ENCODE peak calls at places on chromosomes 3 and 15, in seven cellular contexts. O, W, A, R, I, L and D are unnamed samples.

GRCh38 chr3:5295191-5295690 is 107.7 kb downstream of the EDEM1 start:
- DNase-seq in O (no peak), W (no peak), A (no peak), R (no peak), I (no peak), L (no peak), D (no peak)

GRCh38 chr15:65408370-65409283 is 14.1 kb downstream of the IGDCC4 start:
- DNase-seq in O (no peak), W (peak; percentile 77), A (no peak), R (no peak), I (no peak), L (no peak), D (no peak)

GRCh38 chr3:11477286-11477935 is 166.3 kb downstream of the VGLL4 start:
- DNase-seq in O (no peak), W (peak; percentile 81), A (peak; percentile 72), R (peak; percentile 56), I (no peak), L (peak; percentile 68), D (peak; percentile 55)

GRCh38 chr15:69758291-69758771 is 305.7 kb downstream of the RPLP1 start:
- DNase-seq in O (peak; percentile 56), W (peak; percentile 62), A (no peak), R (no peak), I (no peak), L (no peak), D (no peak)

GRCh38 chr15:71485094-71485693 is 325.2 kb upstream of the NR2E3 start:
- DNase-seq in O (no peak), W (peak; percentile 15), A (no peak), R (no peak), I (no peak), L (no peak), D (no peak)

GRCh38 chr15:99555089-99555488 is 10.7 kb upstream of the MEF2A start:
- DNase-seq in O (no peak), W (no peak), A (no peak), R (no peak), I (no peak), L (no peak), D (no peak)

GRCh38 chr3:50655009-50655830 is 19.5 kb upstream of the DOCK3 start:
- DNase-seq in O (no peak), W (no peak), A (no peak), R (no peak), I (peak; percentile 34), L (no peak), D (no peak)

GRCh38 chr3:108441081-108441507 is 69.3 kb downstream of the MYH15 start:
- DNase-seq in O (no peak), W (peak; percentile 18), A (no peak), R (no peak), I (no peak), L (no peak), D (no peak)

GRCh38 chr3:192417559-192418055 is 309.7 kb downstream of the FGF12 start:
- DNase-seq in O (no peak), W (no peak), A (no peak), R (no peak), I (no peak), L (no peak), D (no peak)

GRCh38 chr15:70358011-70358819 is 260.5 kb upstream of the TLE3 start:
- DNase-seq in O (no peak), W (no peak), A (no peak), R (no peak), I (peak; percentile 45), L (no peak), D (no peak)

GRCh38 chr15:90956551-90957104 is 1.9 kb downstream of the RCCD1 start:
- DNase-seq in O (peak; percentile 31), W (peak; percentile 75), A (peak; percentile 87), R (peak; percentile 72), I (peak; percentile 89), L (no peak), D (no peak)

GRCh38 chr3:175590745-175591144 is 731.6 kb downstream of the NAALADL2 start:
- DNase-seq in O (no peak), W (no peak), A (no peak), R (no peak), I (no peak), L (no peak), D (no peak)

GRCh38 chr3:142947352-142947751 is 16.1 kb downstream of the PAQR9 start:
- DNase-seq in O (no peak), W (no peak), A (no peak), R (no peak), I (peak; percentile 61), L (no peak), D (no peak)

GRCh38 chr3:152738656-152739055 is 96.3 kb upstream of the P2RY1 start:
- DNase-seq in O (no peak), W (peak; percentile 39), A (no peak), R (no peak), I (no peak), L (no peak), D (no peak)

GRCh38 chr3:100647171-100647570 is 37.8 kb downstream of the ADGRG7 start:
- DNase-seq in O (no peak), W (no peak), A (no peak), R (no peak), I (no peak), L (no peak), D (no peak)

GRCh38 chr3:100645913-100646312 is 36.5 kb downstream of the ADGRG7 start:
- DNase-seq in O (no peak), W (no peak), A (no peak), R (no peak), I (no peak), L (no peak), D (no peak)

GRCh38 chr3:100647673-100648072 is 38.3 kb downstream of the ADGRG7 start:
- DNase-seq in O (no peak), W (no peak), A (no peak), R (no peak), I (no peak), L (no peak), D (no peak)

GRCh38 chr3:100653731-100654309 is 44.4 kb downstream of the ADGRG7 start:
- DNase-seq in O (no peak), W (no peak), A (no peak), R (no peak), I (no peak), L (no peak), D (no peak)

DNA sequence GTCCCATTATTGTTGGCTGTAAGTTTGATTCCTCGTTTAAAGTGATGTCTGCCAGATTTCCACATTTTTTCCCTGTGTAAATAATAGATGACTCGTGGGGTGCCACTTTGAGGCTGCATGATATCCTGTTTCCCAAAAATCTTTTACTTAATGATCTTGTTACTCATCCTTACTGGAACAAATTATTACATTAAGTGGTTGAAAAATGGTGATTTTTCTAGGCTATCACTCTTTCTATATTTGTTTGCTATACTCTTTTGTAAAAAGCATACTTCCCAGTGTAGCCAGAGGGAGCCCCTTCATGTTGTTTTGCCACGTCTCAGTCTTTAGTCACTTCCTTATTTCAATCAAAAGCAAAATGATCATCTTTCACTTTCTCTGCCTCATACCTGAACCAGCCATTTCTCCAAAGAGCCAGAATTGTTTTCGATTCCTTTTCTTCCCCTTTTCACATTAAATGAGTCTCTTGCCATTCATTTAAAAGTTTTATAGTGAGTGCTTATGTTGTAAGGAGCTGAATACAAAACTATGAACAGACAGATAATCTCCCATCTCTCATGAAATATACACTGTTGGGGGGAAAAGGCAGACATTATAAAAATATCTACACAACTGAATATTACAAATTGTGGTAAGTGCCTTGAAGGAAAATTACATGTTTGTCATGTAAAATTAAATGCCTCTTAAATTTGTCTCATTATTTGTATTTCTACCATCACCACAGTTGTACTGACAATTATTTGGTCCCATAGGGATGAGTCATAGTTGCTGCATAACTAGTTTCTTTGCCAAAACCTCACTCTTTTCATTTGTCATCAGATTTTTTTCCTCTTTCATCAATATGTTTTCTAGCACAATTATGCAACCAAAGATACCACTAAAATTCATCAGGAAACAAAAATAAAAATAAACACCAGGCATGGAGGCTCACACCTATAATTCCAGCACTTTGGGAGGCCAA is 41.5 kb downstream of the ADGRG7 start:
- DNase-seq in O (no peak), W (peak; percentile 71), A (no peak), R (no peak), I (no peak), L (peak; percentile 31), D (no peak)
- TF ChIP-seq CTCF in O (no peak), W (no peak), A (no peak), R (no peak), I (no peak), L (peak; percentile 4), D (peak; percentile 27)

GRCh38 chr3:127215714-127216414 is 22.9 kb downstream of the PRR23E start:
- DNase-seq in O (no peak), W (no peak), A (no peak), R (no peak), I (no peak), L (no peak), D (no peak)

GRCh38 chr3:127216415-127217261 is 23.7 kb downstream of the PRR23E start:
- DNase-seq in O (no peak), W (no peak), A (no peak), R (no peak), I (no peak), L (no peak), D (no peak)

GRCh38 chr3:127212711-127213110 is 19.8 kb downstream of the PRR23E start:
- DNase-seq in O (no peak), W (no peak), A (peak; percentile 17), R (no peak), I (no peak), L (no peak), D (no peak)

GRCh38 chr3:127213381-127213918 is 20.5 kb downstream of the PRR23E start:
- DNase-seq in O (no peak), W (no peak), A (no peak), R (no peak), I (no peak), L (no peak), D (no peak)

GRCh38 chr3:127214990-127215389 is 22.1 kb downstream of the PRR23E start:
- DNase-seq in O (no peak), W (no peak), A (no peak), R (no peak), I (no peak), L (no peak), D (no peak)
- H3K4me3 ChIP-seq in O (no peak overlapping the region), W (no peak overlapping the region), A (no peak overlapping the region), R (no peak overlapping the region), I (no peak overlapping the region), L (no peak overlapping the region), D (no peak overlapping the region)

DNA sequence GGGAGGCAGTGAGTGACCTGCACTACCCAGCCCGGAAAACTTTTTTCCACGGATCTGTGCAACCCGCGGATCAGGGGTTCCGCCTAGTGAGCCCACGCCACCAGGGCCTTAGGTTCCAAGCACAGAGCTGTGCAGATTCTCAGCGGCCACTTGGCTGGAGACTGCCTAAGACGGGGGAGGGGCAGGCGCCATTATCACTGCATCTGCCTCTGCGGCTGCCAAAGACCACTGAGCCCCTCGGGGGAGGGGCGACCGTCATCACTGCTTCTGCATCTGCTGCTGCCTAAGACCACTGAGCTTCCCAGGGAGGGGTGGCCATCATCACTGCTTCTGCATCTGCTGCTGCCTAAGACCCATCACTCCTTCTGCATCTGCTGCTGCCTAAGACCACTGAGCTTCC is 460.2 kb downstream of the OCA2 start:
- DNase-seq in O (no peak), W (no peak), A (no peak), R (no peak), I (no peak), L (no peak), D (no peak)
- TF ChIP-seq CTCF in O (no peak), W (no peak), A (no peak), R (no peak), I (no peak), L (no peak), D (no peak)

DNA sequence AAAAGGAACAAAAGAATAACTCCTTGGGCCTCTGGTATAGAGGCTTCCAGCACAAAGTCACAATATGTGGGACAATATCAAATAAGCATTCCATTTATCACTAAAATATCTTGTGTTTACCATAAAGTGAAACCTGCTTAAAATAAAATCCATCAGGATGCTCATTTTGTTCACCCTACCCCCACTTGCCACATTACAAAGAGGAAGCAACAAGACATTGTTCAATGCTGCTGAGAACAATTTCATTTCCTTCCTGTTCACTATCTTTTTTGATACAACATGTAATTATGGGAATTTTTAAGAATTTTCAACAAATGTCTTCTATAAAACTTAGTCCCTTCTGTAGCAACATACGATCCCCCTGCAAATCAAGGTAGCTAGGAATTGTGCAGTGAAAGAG is 35.0 kb upstream of the GPR160 start:
- DNase-seq in O (no peak), W (no peak), A (no peak), R (no peak), I (no peak), L (no peak), D (no peak)
- H3K4me3 ChIP-seq in O (no peak overlapping the region), W (no peak overlapping the region), A (no peak overlapping the region), R (no peak overlapping the region), I (no peak overlapping the region), L (no peak overlapping the region), D (no peak overlapping the region)